ENCODE peak calls at places on chromosomes 13 and 19, in four cellular contexts. X, Q, D and O are unnamed samples.

GRCh38 chr19:41746593-41747227 is 8.6 kb upstream of the CEACAM6 start:
- DNase-seq in X (peak), Q (peak), D (peak), O (no peak)

GRCh38 chr13:32811297-32811800 is 204.9 kb upstream of the KL start:
- DNase-seq in X (no peak), Q (no peak), D (no peak), O (peak)

GRCh38 chr13:27211271-27211670 is 39.7 kb upstream of the USP12 start:
- DNase-seq in X (no peak), Q (no peak), D (no peak), O (no peak)

GRCh38 chr13:84339456-84339855 is 457.2 kb upstream of the SLITRK1 start:
- DNase-seq in X (no peak), Q (no peak), D (no peak), O (no peak)

GRCh38 chr19:2555422-2556220 is 79.7 kb downstream of the GADD45B start:
- DNase-seq in X (no peak), Q (no peak), D (no peak), O (no peak)

GRCh38 chr13:66803759-66804456 is 426.2 kb downstream of the PCDH9 start:
- DNase-seq in X (no peak), Q (no peak), D (no peak), O (no peak)

GRCh38 chr19:16288544-16288943 is 36.1 kb upstream of the KLF2 start:
- DNase-seq in X (no peak), Q (no peak), D (no peak), O (no peak)

GRCh38 chr13:100301418-100301817 is 212.5 kb downstream of the PCCA start:
- DNase-seq in X (no peak), Q (no peak), D (peak), O (no peak)

GRCh38 chr19:16327911-16328823 is 3.5 kb downstream of the KLF2 start:
- DNase-seq in X (no peak), Q (no peak), D (no peak), O (no peak)

GRCh38 chr13:77584111-77584510 is 48.6 kb downstream of the SCEL start:
- DNase-seq in X (no peak), Q (no peak), D (no peak), O (no peak)

GRCh38 chr13:76812206-76812882 is 73.9 kb downstream of the KCTD12 start:
- DNase-seq in X (no peak), Q (no peak), D (peak), O (no peak)

GRCh38 chr13:79987323-79987722 is 353.6 kb downstream of the SPRY2 start:
- DNase-seq in X (no peak), Q (no peak), D (no peak), O (no peak)

GRCh38 chr13:110306340-110306959 is 507 bp downstream of the COL4A1 start:
- DNase-seq in X (peak), Q (no peak), D (peak), O (no peak)

GRCh38 chr19:17473041-17473440 is 2.7 kb downstream of the SLC27A1 start:
- DNase-seq in X (no peak), Q (no peak), D (no peak), O (no peak)

GRCh38 chr13:48448285-48448962 is 35.5 kb upstream of the LPAR6 start:
- DNase-seq in X (no peak), Q (no peak), D (no peak), O (no peak)

GRCh38 chr19:13463296-13463695 is 43.0 kb downstream of the CACNA1A start:
- DNase-seq in X (peak), Q (peak), D (no peak), O (no peak)

GRCh38 chr13:52353116-52353718 is 52.8 kb downstream of the THSD1 start:
- DNase-seq in X (no peak), Q (no peak), D (no peak), O (no peak)

GRCh38 chr13:28636078-28636477 is 22.9 kb upstream of the POMP start:
- DNase-seq in X (no peak), Q (no peak), D (no peak), O (no peak)

GRCh38 chr19:31530781-31531180 is 181.5 kb upstream of the TSHZ3 start:
- DNase-seq in X (peak), Q (no peak), D (no peak), O (no peak)

GRCh38 chr13:60617863-60618733 is 221.1 kb downstream of the TDRD3 start:
- DNase-seq in X (peak), Q (no peak), D (no peak), O (no peak)

GRCh38 chr19:16370671-16371391 is 46.2 kb downstream of the KLF2 start:
- DNase-seq in X (no peak), Q (no peak), D (no peak), O (no peak)

GRCh38 chr13:32905063-32905863 is 111.0 kb upstream of the KL start:
- DNase-seq in X (no peak), Q (no peak), D (no peak), O (peak)

GRCh38 chr19:7657047-7657779 is 11.6 kb upstream of the RETN start:
- DNase-seq in X (no peak), Q (no peak), D (no peak), O (no peak)

GRCh38 chr19:17121736-17122293 is 46.2 kb downstream of the MYO9B start:
- DNase-seq in X (no peak), Q (no peak), D (no peak), O (no peak)

GRCh38 chr13:34391071-34391470 is 551.0 kb upstream of the NBEA start:
- DNase-seq in X (no peak), Q (no peak), D (no peak), O (no peak)

GRCh38 chr19:49852631-49853126 is 1.7 kb downstream of the PTOV1 start:
- DNase-seq in X (no peak), Q (no peak), D (no peak), O (no peak)
- TF ChIP-seq NRF1 in X (no peak), Q (no peak), D (no peak), O (no peak)

GRCh38 chr13:92676246-92676645 is 550.4 kb upstream of the GPC6 start:
- DNase-seq in X (no peak), Q (no peak), D (no peak), O (no peak)

GRCh38 chr13:92681239-92681638 is 545.4 kb upstream of the GPC6 start:
- DNase-seq in X (no peak), Q (no peak), D (no peak), O (no peak)

GRCh38 chr13:92682832-92683517 is 543.6 kb upstream of the GPC6 start:
- DNase-seq in X (no peak), Q (peak), D (no peak), O (no peak)

GRCh38 chr13:92671821-92672220 is 554.8 kb upstream of the GPC6 start:
- DNase-seq in X (no peak), Q (no peak), D (no peak), O (no peak)

GRCh38 chr13:92677571-92677970 is 549.0 kb upstream of the GPC6 start:
- DNase-seq in X (no peak), Q (no peak), D (no peak), O (no peak)
- TF ChIP-seq NRF1 in X (no peak), Q (no peak), D (no peak), O (no peak)

GRCh38 chr13:90531744-90532143 is 815.7 kb upstream of the MIR17HG start:
- DNase-seq in X (no peak), Q (no peak), D (no peak), O (no peak)

DNA sequence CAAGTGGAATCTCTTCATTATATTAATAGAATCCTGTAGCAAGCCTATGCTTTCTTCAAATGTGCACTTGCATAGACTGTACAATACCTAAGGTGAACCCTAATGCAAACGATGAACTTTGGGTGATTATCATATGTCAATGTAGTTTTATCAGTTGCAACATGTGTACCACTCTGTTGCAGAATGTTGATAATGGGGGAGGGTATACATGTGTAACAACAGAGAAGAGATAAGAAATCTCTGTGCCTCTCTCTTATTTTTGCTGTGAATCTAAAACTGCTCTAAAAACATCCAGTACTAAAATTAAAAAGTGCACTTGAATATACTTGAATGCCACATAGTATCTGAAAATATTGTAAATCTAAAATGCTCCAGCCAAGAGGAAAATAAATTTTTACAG is 820.8 kb upstream of the MIR17HG start:
- DNase-seq in X (no peak), Q (no peak), D (no peak), O (no peak)
- TF ChIP-seq NRF1 in X (no peak), Q (no peak), D (no peak), O (no peak)

GRCh38 chr13:40096357-40096911 is 441.0 kb downstream of the COG6 start:
- DNase-seq in X (no peak), Q (no peak), D (no peak), O (no peak)
- TF ChIP-seq NRF1 in X (no peak), Q (no peak), D (no peak), O (no peak)

GRCh38 chr13:25901460-25902376 is 150.1 kb downstream of the SHISA2 start:
- DNase-seq in X (no peak), Q (no peak), D (peak), O (peak)
- TF ChIP-seq NRF1 in X (no peak), Q (no peak), D (no peak), O (no peak)

DNA sequence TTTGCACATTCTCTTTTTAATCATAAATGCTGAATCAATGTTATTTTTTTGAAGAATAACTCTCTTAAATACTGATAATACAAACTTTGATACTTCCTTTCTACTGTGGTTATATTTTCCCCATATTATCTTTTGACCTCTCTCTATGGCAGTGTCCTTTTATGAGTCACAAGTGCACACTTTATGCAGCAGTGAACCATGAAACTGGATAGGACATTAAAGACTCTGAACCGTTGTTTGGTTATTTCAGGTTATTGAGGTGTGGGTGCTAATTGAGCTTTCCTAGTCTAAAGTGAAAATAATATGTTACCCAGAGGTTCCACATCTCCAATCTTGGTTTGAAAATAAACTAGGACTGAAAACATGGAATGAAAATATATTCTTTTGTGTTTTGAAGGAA is 71.4 kb downstream of the DGKH start:
- DNase-seq in X (no peak), Q (no peak), D (no peak), O (peak)
- TF ChIP-seq NRF1 in X (no peak), Q (no peak), D (no peak), O (no peak)

GRCh38 chr13:113962386-113962785 is 11.5 kb downstream of the C13orf46 start:
- DNase-seq in X (no peak), Q (no peak), D (no peak), O (no peak)
- TF ChIP-seq NRF1 in X (no peak), Q (no peak), D (no peak), O (no peak)